ENCODE peak calls at places on chromosomes 4 and X, in seven cellular contexts. B is neuronal stem cell; S is kidney epithelial cell; C is activated naive CD4-positive, alpha-beta T cell treated with anti-CD3 and anti-CD28 coated beads, Interleukin-2, amount 10 ng/mL, durations not matched to agents 7 days and 5 days; N is HCT116; M is astrocyte of the spinal cord; J is SHP77. K is an unnamed sample.

GRCh38 chr4:48315728-48316630 is 25.4 kb upstream of the SLAIN2 start:
- DNase-seq in B (peak), S (no peak), C (peak), N (peak), M (peak), J (no peak), K (peak)

GRCh38 chr4:73381214-73381613 is 22.9 kb upstream of the ALB start:
- DNase-seq in B (no peak), S (no peak), C (no peak), N (no peak), M (no peak), J (no peak), K (no peak)

GRCh38 chr4:151324449-151325319 is 721 bp downstream of the SH3D19 start:
- DNase-seq in B (peak), S (peak), C (no peak), N (peak), M (peak), J (no peak), K (peak)

GRCh38 chrX:68432648-68433047 is 647 bp downstream of the OPHN1 start:
- DNase-seq in B (no peak), S (no peak), C (no peak), N (no peak), M (peak), J (no peak), K (no peak)

GRCh38 chr4:112523008-112523440 is 7.0 kb upstream of the NEUROG2 start:
- DNase-seq in B (peak), S (no peak), C (peak), N (no peak), M (peak), J (no peak), K (peak)

GRCh38 chr4:139734875-139735380 is 69.3 kb downstream of the MGST2 start:
- DNase-seq in B (peak), S (peak), C (peak), N (no peak), M (peak), J (peak), K (peak)

GRCh38 chr4:71441186-71442169 is 102.7 kb downstream of the SLC4A4 start:
- DNase-seq in B (no peak), S (peak), C (no peak), N (no peak), M (peak), J (no peak), K (peak)

GRCh38 chrX:110966839-110967238 is 129.2 kb upstream of the PAK3 start:
- DNase-seq in B (no peak), S (no peak), C (no peak), N (no peak), M (peak), J (no peak), K (no peak)

GRCh38 chr4:28557755-28558154 is 1697.1 kb downstream of the STIM2 start:
- DNase-seq in B (no peak), S (no peak), C (no peak), N (no peak), M (peak), J (no peak), K (peak)

GRCh38 chrX:8189096-8189830 is 18.2 kb upstream of the VCX2 start:
- DNase-seq in B (no peak), S (no peak), C (no peak), N (no peak), M (no peak), J (no peak), K (no peak)